ENCODE peak calls at places on chromosomes 12 and 14, in five cellular contexts. G, J, B, E and C are unnamed samples.

GRCh38 chr12:53219116-53219955 is 12.3 kb upstream of the ITGB7 start:
- DNase-seq in J (no peak), E (peak; percentile 56), B (peak; percentile 51), G (peak; percentile 49), C (peak; percentile 60)

GRCh38 chr12:48977290-48978281 is 536 bp upstream of the WNT1 start:
- DNase-seq in B (no peak), G (peak; percentile 47), E (peak; percentile 51), J (no peak), C (peak; percentile 38)

GRCh38 chr12:51364026-51364425 is 17.5 kb upstream of the CELA1 start:
- DNase-seq in G (no peak), E (no peak), B (no peak), J (no peak), C (no peak)

GRCh38 chr12:115088328-115088994 is 404.5 kb upstream of the TBX3 start:
- DNase-seq in B (peak; percentile 22), G (no peak), J (no peak), E (no peak), C (no peak)

GRCh38 chr14:30266290-30266689 is 292.7 kb upstream of the G2E3 start:
- DNase-seq in B (no peak), G (no peak), E (no peak), J (no peak), C (no peak)

GRCh38 chr14:99537399-99537798 is 56.2 kb downstream of the CCNK start:
- DNase-seq in J (no peak), G (peak; percentile 74), B (peak; percentile 41), E (peak; percentile 76), C (peak; percentile 82)

GRCh38 chr12:42868291-42868690 is 278.7 kb upstream of the PRICKLE1 start:
- DNase-seq in G (no peak), E (peak; percentile 44), B (no peak), J (no peak), C (peak; percentile 10)

GRCh38 chr14:43894534-43894933 is 612.5 kb downstream of the FSCB start:
- DNase-seq in G (peak; percentile 56), J (no peak), E (peak; percentile 5), B (no peak), C (no peak)

GRCh38 chr12:89370850-89371249 is 18.5 kb upstream of the DUSP6 start:
- DNase-seq in B (no peak), E (peak; percentile 90), G (peak; percentile 96), J (no peak), C (peak; percentile 74)

GRCh38 chr14:71361335-71361734 is 454.1 kb downstream of the PCNX1 start:
- DNase-seq in G (peak; percentile 70), J (no peak), E (peak; percentile 67), B (no peak), C (peak; percentile 57)

GRCh38 chr14:91889477-91890211 is 22.3 kb upstream of the TC2N start:
- DNase-seq in G (no peak), B (no peak), J (no peak), E (no peak), C (no peak)

GRCh38 chr14:37594238-37594915 is 672 bp downstream of the FOXA1 start:
- DNase-seq in B (no peak), G (peak; percentile 92), E (peak; percentile 88), J (no peak), C (peak; percentile 83)

GRCh38 chr12:122021822-122022392 is at the start of gene BCL7A:
- DNase-seq in B (peak; percentile 70), J (no peak), E (peak; percentile 77), G (peak; percentile 76), C (peak; percentile 80)

GRCh38 chr12:67797316-67797741 is 148.8 kb downstream of the DYRK2 start:
- DNase-seq in J (no peak), B (no peak), G (no peak), E (peak; percentile 23), C (no peak)

GRCh38 chr12:45268672-45269406 is 52.9 kb downstream of the ANO6 start:
- DNase-seq in J (no peak), B (peak; percentile 80), G (peak; percentile 95), E (peak; percentile 93), C (peak; percentile 95)

GRCh38 chr12:42987216-42987631 is 397.7 kb upstream of the PRICKLE1 start:
- DNase-seq in G (no peak), B (no peak), J (no peak), E (no peak), C (no peak)

GRCh38 chr12:12684375-12685106 is 11.4 kb downstream of the GPR19 start:
- DNase-seq in B (no peak), G (peak; percentile 22), E (peak; percentile 60), J (no peak), C (peak; percentile 67)

GRCh38 chr14:56025191-56025590 is 93.0 kb upstream of the PELI2 start:
- DNase-seq in G (no peak), J (no peak), B (no peak), E (no peak), C (no peak)

GRCh38 chr12:48197967-48198618 is 5.0 kb downstream of the OR10AD1 start:
- DNase-seq in B (peak; percentile 99), J (peak; percentile 80), E (peak; percentile 96), G (peak; percentile 77), C (peak; percentile 97)

GRCh38 chr12:121099779-121100178 is 32.9 kb upstream of the P2RX7 start:
- DNase-seq in J (no peak), G (no peak), E (no peak), B (no peak), C (no peak)

GRCh38 chr12:24773996-24774395 is 174.9 kb downstream of the BCAT1 start:
- DNase-seq in J (no peak), B (no peak), G (no peak), E (no peak), C (no peak)

GRCh38 chr14:99838555-99839193 is 45.5 kb downstream of the EML1 start:
- DNase-seq in E (peak; percentile 42), B (no peak), J (no peak), G (peak; percentile 36), C (peak; percentile 74)

GRCh38 chr14:38405851-38406630 is 150.1 kb upstream of the CLEC14A start:
- DNase-seq in J (no peak), G (peak; percentile 20), E (peak; percentile 48), B (no peak), C (peak; percentile 52)

GRCh38 chr14:22846811-22847307 is 10.5 kb downstream of the MMP14 start:
- DNase-seq in B (no peak), E (no peak), G (no peak), J (no peak), C (no peak)
- TF ChIP-seq CTCF in B (no peak), E (peak; percentile 7), G (no peak), J (no peak), C (peak; percentile 7)

DNA sequence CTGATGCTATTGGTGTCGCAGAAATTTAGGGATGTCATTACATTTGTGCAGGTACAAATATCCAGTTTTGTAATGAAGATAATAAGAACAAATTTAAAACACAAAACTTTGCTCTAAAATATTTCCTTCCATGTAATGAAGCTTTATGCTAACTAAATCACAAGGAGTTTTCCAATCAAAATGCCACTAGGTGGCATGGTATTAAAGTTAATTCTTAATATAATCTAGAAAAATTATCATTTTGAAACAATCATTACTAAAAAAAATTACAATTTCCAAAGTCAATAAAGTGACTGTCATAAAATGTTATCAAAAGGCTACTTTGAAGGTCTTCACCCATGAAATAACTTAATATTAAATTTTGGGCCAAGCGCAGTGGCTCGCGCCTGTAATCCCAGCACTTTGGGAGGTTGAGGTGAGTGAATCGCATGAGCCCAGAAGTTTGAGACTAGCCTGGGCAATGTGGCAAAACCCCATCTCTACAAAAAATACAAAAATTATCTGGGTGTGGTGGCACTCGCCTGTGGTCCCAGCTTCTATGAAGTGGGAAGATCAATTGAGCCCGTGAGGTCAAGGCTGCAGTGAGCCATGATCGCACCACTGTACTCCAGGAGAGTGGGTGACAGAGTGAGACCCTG is 77.4 kb downstream of the KIF21A start:
- DNase-seq in J (no peak), B (no peak), G (no peak), E (peak; percentile 30), C (no peak)
- TF ChIP-seq CTCF in J (no peak), B (peak; percentile 37), G (peak; percentile 56), E (no peak), C (peak; percentile 0)

GRCh38 chr12:132899033-132899432 is 11.6 kb upstream of the CHFR start:
- DNase-seq in E (peak; percentile 35), B (no peak), J (no peak), G (peak; percentile 28), C (peak; percentile 19)

GRCh38 chr12:132907216-132907615 is 19.8 kb upstream of the CHFR start:
- DNase-seq in J (no peak), E (no peak), B (no peak), G (no peak), C (no peak)

GRCh38 chr12:132908145-132909029 is 21.0 kb upstream of the CHFR start:
- DNase-seq in B (peak; percentile 95), G (peak; percentile 100), J (peak; percentile 89), E (peak; percentile 99), C (peak; percentile 99)

GRCh38 chr12:132909030-132909368 is 21.6 kb upstream of the CHFR start:
- DNase-seq in E (no peak), J (no peak), B (no peak), G (no peak), C (no peak)

GRCh38 chr12:132904718-132905328 is 17.4 kb upstream of the CHFR start:
- DNase-seq in B (peak; percentile 83), E (peak; percentile 55), J (no peak), G (peak; percentile 73), C (peak; percentile 70)
- TF ChIP-seq CTCF in B (peak; percentile 90), E (peak; percentile 82), J (peak; percentile 39), G (peak; percentile 80), C (peak; percentile 81)

GRCh38 chr12:105280966-105281693 is 45.2 kb upstream of the APPL2 start:
- DNase-seq in J (no peak), B (no peak), E (no peak), G (peak; percentile 41), C (no peak)

GRCh38 chr12:105281694-105282049 is 45.7 kb upstream of the APPL2 start:
- DNase-seq in E (no peak), J (no peak), B (no peak), G (peak; percentile 32), C (no peak)

GRCh38 chr12:105279460-105280056 is 43.6 kb upstream of the APPL2 start:
- DNase-seq in G (no peak), J (no peak), B (no peak), E (peak; percentile 68), C (peak; percentile 65)

GRCh38 chr12:105275997-105276760 is 40.2 kb upstream of the APPL2 start:
- DNase-seq in G (peak; percentile 21), B (no peak), E (no peak), J (no peak), C (no peak)

DNA sequence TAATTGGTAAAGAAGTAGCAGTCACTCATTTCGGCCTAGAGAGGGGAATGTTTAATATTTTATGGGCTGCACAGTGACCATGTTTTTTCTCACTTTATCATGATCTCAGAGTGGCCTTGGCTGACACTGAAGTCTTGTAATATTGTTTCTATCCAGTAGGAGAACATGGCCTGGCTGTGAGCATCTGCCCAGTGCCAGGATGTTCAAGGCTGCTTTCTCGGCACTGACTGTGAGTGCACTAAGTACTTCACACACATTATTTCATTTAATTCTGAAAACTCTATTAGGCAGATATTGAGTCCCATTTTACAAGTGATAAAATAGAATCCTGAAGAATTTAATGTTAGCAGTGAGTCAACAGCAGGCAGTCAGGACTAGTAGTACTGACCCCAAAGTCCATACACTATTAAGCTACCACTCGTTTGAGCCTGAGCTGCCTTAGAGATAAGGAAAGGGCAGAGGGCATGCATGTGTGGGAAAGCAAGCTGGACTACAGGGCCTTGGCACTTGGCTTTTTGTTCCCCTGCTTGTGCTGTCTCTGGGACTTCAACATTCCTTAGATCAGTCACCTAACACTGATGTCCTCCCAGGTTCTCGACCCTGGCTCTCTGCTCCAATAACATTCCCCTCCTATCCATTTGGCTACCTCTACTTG is 42.2 kb upstream of the APPL2 start:
- DNase-seq in J (no peak), B (no peak), G (peak; percentile 24), E (peak; percentile 36), C (peak; percentile 56)
- TF ChIP-seq CTCF in J (no peak), B (no peak), G (peak; percentile 40), E (peak; percentile 29), C (peak; percentile 52)

GRCh38 chr12:72271401-72271740 is 799 bp upstream of the TRHDE start:
- DNase-seq in G (no peak), J (no peak), E (no peak), B (no peak), C (peak; percentile 61)
- TF ChIP-seq CTCF in G (no peak), J (no peak), E (no peak), B (no peak), C (peak; percentile 28)